ENCODE peak calls at places on chromosomes 12 and 14, in four cellular contexts. F is GM12878, J is HepG2, H is A549. O is an unnamed sample.

GRCh38 chr12:113762155-113762848 is 203.8 kb downstream of the RBM19 start:
- DNase-seq in F (no peak), J (no peak), H (no peak), O (no peak)

GRCh38 chr12:26029741-26030033 is 71.2 kb downstream of the RASSF8 start:
- DNase-seq in H (no peak), F (no peak), J (no peak), O (no peak)

GRCh38 chr12:123761841-123762714 is at the start of gene DNAH10:
- DNase-seq in F (peak), H (no peak), J (peak), O (no peak)

GRCh38 chr14:30935445-30935844 is 61.1 kb downstream of the COCH start:
- DNase-seq in F (no peak), J (no peak), H (no peak), O (no peak)

GRCh38 chr14:65187421-65188049 is 85.2 kb upstream of the MAX start:
- DNase-seq in J (no peak), H (no peak), F (no peak), O (no peak)

GRCh38 chr12:125187148-125187733 is 122.0 kb downstream of the AACS start:
- DNase-seq in H (no peak), F (no peak), J (no peak), O (no peak)

GRCh38 chr14:90538095-90538494 is 141.3 kb downstream of the CALM1 start:
- DNase-seq in F (no peak), H (no peak), J (no peak), O (no peak)

GRCh38 chr12:61095131-61095530 is 1165.1 kb upstream of the USP15 start:
- DNase-seq in F (no peak), H (no peak), J (no peak), O (no peak)

GRCh38 chr12:110861729-110862128 is 14.9 kb downstream of the CCDC63 start:
- DNase-seq in J (no peak), H (no peak), F (no peak), O (no peak)

GRCh38 chr12:108720757-108721514 is 10.4 kb downstream of the CORO1C start:
- DNase-seq in J (no peak), H (no peak), F (no peak), O (no peak)

GRCh38 chr12:79706676-79707075 is 15.9 kb upstream of the PAWR start:
- DNase-seq in H (no peak), F (no peak), J (no peak), O (no peak)

GRCh38 chr12:41962171-41962572 is 182.5 kb downstream of the GXYLT1 start:
- DNase-seq in J (no peak), H (no peak), F (no peak), O (no peak)

GRCh38 chr12:118102609-118103008 is 1.2 kb downstream of the VSIG10 start:
- DNase-seq in H (peak), F (no peak), J (no peak), O (no peak)

GRCh38 chr12:88448337-88448944 is 131.8 kb downstream of the KITLG start:
- DNase-seq in H (no peak), F (no peak), J (no peak), O (peak)

GRCh38 chr12:110546339-110546738 is 36.8 kb downstream of the PPTC7 start:
- DNase-seq in J (no peak), F (no peak), H (no peak), O (no peak)

GRCh38 chr12:57522887-57523705 is 472 bp downstream of the MBD6 start:
- DNase-seq in J (no peak), F (no peak), H (no peak), O (peak)

GRCh38 chr14:102819176-102819628 is 42.0 kb downstream of the TRAF3 start:
- DNase-seq in F (peak), J (peak), H (no peak), O (no peak)

GRCh38 chr14:103105580-103106168 is 11.1 kb downstream of the EXOC3L4 start:
- DNase-seq in J (no peak), H (no peak), F (no peak), O (no peak)

GRCh38 chr12:111430418-111431353 is 25.0 kb downstream of the SH2B3 start:
- DNase-seq in H (no peak), J (no peak), F (no peak), O (no peak)

DNA sequence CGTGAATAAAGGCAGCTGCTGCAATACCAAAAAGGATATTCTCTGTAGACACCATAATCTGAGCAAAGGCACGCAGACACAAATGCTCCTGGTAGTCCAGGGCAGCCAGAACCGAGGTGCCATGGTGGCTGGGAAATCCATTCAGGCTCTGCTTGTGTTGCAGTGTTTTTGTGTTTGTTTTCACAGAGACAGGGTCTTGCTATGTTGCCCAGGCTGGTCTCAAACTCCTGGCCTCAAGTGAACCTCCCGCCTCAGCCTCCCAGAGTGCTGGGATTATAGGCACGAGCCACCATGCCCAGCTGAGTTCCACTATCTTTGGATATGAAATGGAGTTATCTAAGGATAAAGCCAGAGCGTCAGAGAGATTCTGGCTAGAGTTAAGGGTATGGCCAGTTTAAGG is 39.8 kb downstream of the DCAF4 start:
- DNase-seq in H (no peak), F (no peak), J (no peak), O (no peak)
- TF ChIP-seq BHLHE40 in H (no peak), F (no peak), J (no peak), O (no peak)

GRCh38 chr12:65466906-65467305 is 188.4 kb downstream of the MSRB3 start:
- DNase-seq in F (no peak), J (no peak), H (no peak), O (no peak)

GRCh38 chr12:65464930-65465329 is 186.4 kb downstream of the MSRB3 start:
- DNase-seq in J (no peak), H (no peak), F (no peak), O (no peak)

GRCh38 chr12:65463082-65463481 is 184.6 kb downstream of the MSRB3 start:
- DNase-seq in H (no peak), J (no peak), F (no peak), O (no peak)

GRCh38 chr12:65462506-65462905 is 184.0 kb downstream of the MSRB3 start:
- DNase-seq in H (no peak), J (no peak), F (no peak), O (no peak)

GRCh38 chr12:65465766-65466547 is 187.5 kb downstream of the MSRB3 start:
- DNase-seq in H (no peak), F (no peak), J (no peak), O (no peak)
- TF ChIP-seq BHLHE40 in H (no peak), F (no peak), J (no peak), O (no peak)

DNA sequence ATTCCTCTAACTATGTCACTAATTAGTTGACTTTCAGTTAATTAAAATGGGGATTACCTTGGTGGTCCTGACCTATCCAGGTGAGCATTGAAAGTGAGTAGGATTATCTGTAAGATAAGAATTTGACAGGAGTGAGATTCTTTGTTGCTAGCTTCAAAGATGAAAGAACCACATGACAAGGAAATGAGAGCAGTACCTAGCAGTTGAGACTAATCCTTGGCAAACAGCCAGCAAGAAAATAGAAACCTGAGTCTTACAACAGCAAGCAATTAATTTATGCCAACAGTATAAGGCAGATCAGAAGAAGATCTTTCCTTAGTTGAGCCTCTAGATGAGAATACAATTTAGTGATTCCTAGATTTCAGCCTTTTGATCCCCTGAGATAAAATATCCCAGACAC is 1058.4 kb downstream of the LRFN5 start:
- DNase-seq in J (no peak), H (no peak), F (no peak), O (no peak)
- TF ChIP-seq BHLHE40 in J (no peak), H (no peak), F (no peak), O (no peak)

DNA sequence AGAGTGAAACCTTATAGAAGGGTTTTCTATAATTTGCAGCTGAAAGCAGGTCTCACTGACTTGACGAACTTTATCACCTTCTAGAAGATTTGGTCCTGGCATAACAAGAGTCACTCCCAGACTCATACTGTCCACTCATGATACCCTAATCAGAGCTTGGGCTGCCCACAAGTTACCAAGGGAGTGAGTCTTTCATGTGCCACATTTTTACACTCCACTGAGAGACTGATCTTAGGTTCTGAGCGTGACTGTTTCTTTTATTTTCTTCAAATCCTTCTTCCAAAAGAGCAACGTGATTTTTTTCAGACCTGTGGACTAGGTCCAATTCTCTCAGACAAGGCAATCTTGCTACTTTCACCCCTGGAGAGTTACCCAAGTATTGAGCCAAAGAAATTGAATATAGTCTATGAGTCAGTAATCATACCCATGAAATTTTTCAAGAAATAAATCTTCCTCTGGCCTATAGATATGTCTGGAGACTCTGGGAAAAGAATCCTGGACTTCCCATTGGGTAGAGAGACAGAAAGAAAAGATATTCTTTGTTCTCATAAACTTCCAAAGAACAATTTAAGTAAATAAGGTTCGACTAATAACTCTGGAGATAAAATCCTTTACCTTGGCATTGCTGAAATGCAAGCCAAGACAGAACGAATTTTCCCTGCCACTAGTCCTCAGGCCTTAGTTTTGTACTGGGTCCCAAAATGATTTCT is 26.9 kb downstream of the SIX1 start:
- DNase-seq in F (no peak), H (no peak), J (no peak), O (no peak)
- TF ChIP-seq BHLHE40 in F (no peak), H (no peak), J (no peak), O (no peak)

DNA sequence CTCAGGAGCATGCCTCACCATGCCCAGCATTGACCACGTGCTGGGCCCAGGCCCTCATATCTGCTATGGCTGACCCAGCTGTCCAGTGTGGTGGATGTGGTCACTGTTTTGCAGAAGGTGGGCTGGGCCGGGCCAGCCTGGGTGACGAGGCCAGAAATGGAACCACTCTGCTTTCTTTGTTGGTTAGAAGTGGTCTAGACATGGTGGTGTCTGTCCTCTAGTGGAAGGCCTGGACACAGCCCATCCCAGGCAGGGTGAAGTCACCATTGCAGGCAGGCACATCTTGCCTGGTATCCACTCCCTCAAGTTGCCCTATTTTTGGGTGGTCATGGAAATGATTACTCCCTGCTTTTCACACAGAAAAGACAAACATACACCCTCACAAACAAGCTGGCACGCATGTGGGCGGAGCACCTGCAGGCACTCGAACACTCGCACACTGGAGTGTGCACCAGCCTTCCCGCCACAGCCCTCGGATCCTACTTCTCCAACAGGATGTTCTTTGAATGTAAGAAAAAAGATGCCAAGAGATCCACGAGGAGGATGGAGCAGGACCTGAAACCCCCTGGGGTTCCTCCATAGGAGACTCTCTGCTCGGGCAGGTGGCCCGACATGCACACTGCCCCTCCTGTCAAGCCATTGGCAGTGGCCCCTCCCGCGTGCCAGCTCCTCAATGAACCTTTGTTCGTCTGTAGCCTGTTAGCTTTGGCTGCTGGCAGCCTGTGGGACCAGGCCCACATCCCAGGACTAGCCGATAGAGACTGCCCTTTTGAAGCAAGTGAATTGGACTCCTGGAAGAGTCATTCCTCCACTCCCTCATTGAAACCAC is 38.4 kb downstream of the MLXIP start:
- DNase-seq in F (no peak), H (no peak), J (no peak), O (no peak)
- TF ChIP-seq BHLHE40 in F (no peak), H (no peak), J (no peak), O (no peak)

GRCh38 chr14:99586054-99586760 is 17.8 kb downstream of the CCDC85C start:
- DNase-seq in F (no peak), J (no peak), H (no peak), O (no peak)
- TF ChIP-seq BHLHE40 in F (no peak), J (no peak), H (no peak), O (no peak)

GRCh38 chr12:77724367-77724957 is 106.2 kb upstream of the NAV3 start:
- DNase-seq in J (peak), F (no peak), H (no peak), O (peak)
- TF ChIP-seq BHLHE40 in J (no peak), F (no peak), H (no peak), O (no peak)

GRCh38 chr14:32470161-32470705 is 141.1 kb downstream of the AKAP6 start:
- DNase-seq in J (no peak), F (no peak), H (no peak), O (no peak)
- TF ChIP-seq BHLHE40 in J (no peak), F (no peak), H (no peak), O (no peak)

DNA sequence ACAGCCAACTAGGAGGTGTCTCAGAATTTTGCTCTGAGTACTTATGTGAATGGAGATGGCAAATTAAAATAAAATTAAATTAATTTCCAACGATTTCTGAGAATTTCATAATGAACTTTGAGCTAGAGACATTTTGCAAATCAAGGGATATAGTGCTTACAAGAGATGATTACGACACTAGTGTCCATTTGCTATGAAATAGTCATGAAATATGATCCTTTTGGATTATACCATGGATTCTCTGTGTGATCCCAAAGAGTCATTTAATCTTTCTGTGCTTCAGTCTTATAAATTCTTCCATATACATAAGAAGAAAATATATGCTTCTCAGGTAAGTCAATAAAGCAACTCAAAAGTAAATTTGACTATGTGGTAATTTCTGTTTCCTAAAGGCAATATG is 240.6 kb downstream of the SLC25A21 start:
- DNase-seq in H (no peak), J (no peak), F (no peak), O (no peak)
- TF ChIP-seq BHLHE40 in H (no peak), J (no peak), F (no peak), O (no peak)